ENCODE peak calls at places on chromosomes 5 and 9, in six cellular contexts. B, F, V, R, I and D are unnamed samples.

GRCh38 chr5:180379355-180380070 is 26.4 kb upstream of the GFPT2 start:
- DNase-seq in V (no peak), B (no peak), F (no peak), R (no peak), I (no peak), D (no peak)

GRCh38 chr5:31987985-31988710 is 186.0 kb downstream of the GOLPH3 start:
- DNase-seq in I (no peak), F (peak; percentile 77), V (no peak), B (peak; percentile 15), R (no peak), D (no peak)

GRCh38 chr5:55146080-55146479 is 13.9 kb upstream of the GPX8 start:
- DNase-seq in B (no peak), I (no peak), R (no peak), V (no peak), F (no peak), D (no peak)

GRCh38 chr9:119092125-119092524 is 277.1 kb downstream of the BRINP1 start:
- DNase-seq in F (no peak), I (no peak), R (no peak), B (no peak), V (no peak), D (no peak)

GRCh38 chr9:81035171-81035570 is 654.2 kb downstream of the TLE1 start:
- DNase-seq in F (no peak), B (no peak), V (no peak), R (no peak), I (no peak), D (no peak)

GRCh38 chr5:157387683-157388093 is 72.3 kb upstream of the NIPAL4 start:
- DNase-seq in V (no peak), B (no peak), F (peak; percentile 38), R (no peak), I (no peak), D (no peak)

GRCh38 chr5:53089481-53089976 is 20.0 kb downstream of the MOCS2 start:
- DNase-seq in V (no peak), R (no peak), B (no peak), F (no peak), I (no peak), D (no peak)

GRCh38 chr5:63145167-63145566 is 566.5 kb downstream of the LRRC70 start:
- DNase-seq in F (no peak), R (no peak), I (no peak), V (no peak), B (no peak), D (no peak)

GRCh38 chr9:107483666-107484065 is 5.9 kb downstream of the KLF4 start:
- DNase-seq in I (no peak), F (no peak), V (no peak), B (no peak), R (no peak), D (no peak)

GRCh38 chr9:126436545-126437269 is 110.1 kb downstream of the MVB12B start:
- DNase-seq in B (no peak), V (no peak), I (no peak), R (no peak), F (no peak), D (no peak)

GRCh38 chr9:135698767-135699166 is 514 bp downstream of the SOHLH1 start:
- DNase-seq in V (no peak), B (no peak), R (no peak), I (no peak), F (no peak), D (no peak)

GRCh38 chr9:104927216-104927911 is 591 bp downstream of the ABCA1 start:
- DNase-seq in I (no peak), V (peak; percentile 23), B (peak; percentile 89), F (no peak), R (no peak), D (no peak)

GRCh38 chr5:159547466-159548195 is 217.3 kb upstream of the IL12B start:
- DNase-seq in R (no peak), V (no peak), F (no peak), B (no peak), I (no peak), D (no peak)

GRCh38 chr5:145889611-145890010 is 16.8 kb upstream of the GRXCR2 start:
- DNase-seq in F (no peak), R (no peak), I (no peak), V (no peak), B (no peak), D (no peak)
- TF ChIP-seq POLR2AphosphoS5 in F (no peak), R (no peak), I (no peak), V (no peak), B (no peak), D (no peak)

DNA sequence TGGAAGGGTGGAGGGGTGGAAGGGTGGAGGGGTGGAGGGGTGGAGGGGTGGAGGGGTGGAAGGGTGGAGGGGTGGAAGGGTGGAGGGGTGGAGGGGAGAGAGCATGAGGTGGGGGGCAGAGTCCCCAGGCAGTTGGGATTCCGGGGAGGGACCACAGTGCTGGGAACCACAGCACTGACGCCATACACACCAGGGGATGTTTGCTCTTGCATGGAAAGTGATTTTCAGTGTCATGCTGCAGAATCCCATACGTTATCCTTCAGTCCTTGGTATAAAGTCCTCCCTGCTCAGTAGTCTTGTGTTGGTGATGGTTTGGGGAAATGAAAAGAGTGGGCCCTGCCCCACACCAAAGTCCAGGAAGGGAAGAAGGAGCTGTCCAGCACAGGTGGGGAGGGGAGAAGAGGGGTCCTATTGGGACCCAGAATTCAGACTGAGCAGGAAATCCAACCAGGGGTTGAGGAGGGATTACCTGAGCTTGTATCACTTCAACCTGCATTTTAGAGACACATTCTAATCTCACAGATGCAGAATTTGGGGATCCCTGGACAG is 5.5 kb upstream of the FIBCD1 start:
- DNase-seq in F (no peak), I (no peak), R (no peak), B (no peak), V (no peak), D (no peak)
- H3K27me3 ChIP-seq in F (no peaks in the 10 kb centered on the region), I (peaks cover 82% of the 10 kb centered on the region), R (peaks cover 11% of the 10 kb centered on the region), B (no peaks in the 10 kb centered on the region), V (no peaks in the 10 kb centered on the region), D (peaks cover 51% of the 10 kb centered on the region)

GRCh38 chr9:132166599-132166998 is 4.7 kb downstream of the NTNG2 start:
- DNase-seq in R (no peak), F (no peak), V (no peak), I (peak; percentile 46), B (no peak), D (no peak)
- TF ChIP-seq POLR2A in R (no peak), F (no peak), V (no peak), I (no peak), B (no peak), D (no peak)

GRCh38 chr5:178984145-178985072 is 10.7 kb downstream of the GRM6 start:
- DNase-seq in B (peak; percentile 44), I (no peak), V (no peak), F (no peak), R (no peak), D (no peak)
- TF ChIP-seq POLR2AphosphoS5 in B (no peak), I (no peak), V (no peak), F (no peak), R (no peak), D (no peak)

DNA sequence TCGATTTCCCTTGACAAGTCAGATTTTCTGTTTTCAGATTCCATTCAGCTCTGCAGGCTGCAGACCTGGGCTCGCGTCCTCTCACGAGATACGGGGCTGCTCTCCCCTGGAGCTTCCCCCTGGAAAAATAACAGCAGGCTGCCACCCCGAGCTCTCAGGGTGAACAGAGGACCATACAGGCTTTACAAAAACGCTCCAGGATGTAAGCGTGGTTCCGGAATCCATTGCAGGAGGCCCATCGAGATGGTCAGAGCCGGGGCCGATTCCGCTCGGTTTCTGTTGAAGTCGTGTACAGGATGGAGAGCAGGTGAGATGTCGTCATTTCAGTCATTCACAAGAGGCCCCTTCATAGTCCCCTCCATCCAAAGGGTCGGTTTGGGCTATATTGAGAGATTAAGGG is 297.7 kb upstream of the IRX4 start:
- DNase-seq in B (no peak), I (no peak), R (no peak), V (no peak), F (no peak), D (no peak)
- H3K27me3 ChIP-seq in B (no peaks in the 10 kb centered on the region), I (peaks cover 78% of the 10 kb centered on the region), R (no peaks in the 10 kb centered on the region), V (no peaks in the 10 kb centered on the region), F (no peaks in the 10 kb centered on the region), D (peaks cover 7% of the 10 kb centered on the region)